ENCODE peak calls at places on chromosome 18, in five cellular contexts. One of them, this sample, is unnamed.

GRCh38 chr18:577606-578005 is 2.6 kb upstream of the CETN1 start:
- DNase-seq in mammary epithelial cell: no peak
- DNase-seq in psoas muscle: no peak
- DNase-seq in cardiac muscle cell: peak; percentile 43
- DNase-seq in CD8-positive, alpha-beta memory T cell: no peak
- DNase-seq in this sample: no peak

GRCh38 chr18:46497129-46497528 is 159.9 kb downstream of the LOXHD1 start:
- DNase-seq in mammary epithelial cell: peak; percentile 26
- DNase-seq in psoas muscle: no peak
- DNase-seq in cardiac muscle cell: peak; percentile 39
- DNase-seq in CD8-positive, alpha-beta memory T cell: no peak
- DNase-seq in this sample: peak; percentile 27

GRCh38 chr18:9147440-9148238 is 11.1 kb downstream of the ANKRD12 start:
- DNase-seq in mammary epithelial cell: peak; percentile 62
- DNase-seq in psoas muscle: no peak
- DNase-seq in cardiac muscle cell: peak; percentile 83
- DNase-seq in CD8-positive, alpha-beta memory T cell: peak; percentile 56
- DNase-seq in this sample: no peak

GRCh38 chr18:68925268-68925667 is 127.4 kb downstream of the CCDC102B start:
- DNase-seq in mammary epithelial cell: peak; percentile 35
- DNase-seq in psoas muscle: no peak
- DNase-seq in cardiac muscle cell: peak; percentile 24
- DNase-seq in CD8-positive, alpha-beta memory T cell: no peak
- DNase-seq in this sample: no peak

GRCh38 chr18:8982416-8983183 is 119.9 kb upstream of the NDUFV2 start:
- DNase-seq in mammary epithelial cell: peak; percentile 54
- DNase-seq in psoas muscle: no peak
- DNase-seq in cardiac muscle cell: peak; percentile 65
- DNase-seq in CD8-positive, alpha-beta memory T cell: no peak
- DNase-seq in this sample: no peak

GRCh38 chr18:55833543-55833942 is 245.6 kb upstream of the TCF4 start:
- DNase-seq in mammary epithelial cell: peak; percentile 96
- DNase-seq in psoas muscle: no peak
- DNase-seq in cardiac muscle cell: peak; percentile 95
- DNase-seq in CD8-positive, alpha-beta memory T cell: no peak
- DNase-seq in this sample: no peak

GRCh38 chr18:55448390-55448789 is 139.6 kb downstream of the TCF4 start:
- DNase-seq in mammary epithelial cell: no peak
- DNase-seq in psoas muscle: no peak
- DNase-seq in cardiac muscle cell: no peak
- DNase-seq in CD8-positive, alpha-beta memory T cell: no peak
- DNase-seq in this sample: no peak

GRCh38 chr18:46462523-46462922 is 194.5 kb downstream of the LOXHD1 start:
- DNase-seq in mammary epithelial cell: no peak
- DNase-seq in psoas muscle: no peak
- DNase-seq in cardiac muscle cell: no peak
- DNase-seq in CD8-positive, alpha-beta memory T cell: no peak
- DNase-seq in this sample: no peak

GRCh38 chr18:67665266-67665665 is 148.7 kb upstream of the DSEL start:
- DNase-seq in mammary epithelial cell: peak; percentile 41
- DNase-seq in psoas muscle: no peak
- DNase-seq in cardiac muscle cell: peak; percentile 9
- DNase-seq in CD8-positive, alpha-beta memory T cell: no peak
- DNase-seq in this sample: no peak

GRCh38 chr18:32333781-32334180 is 136.9 kb downstream of the GAREM1 start:
- DNase-seq in mammary epithelial cell: no peak
- DNase-seq in psoas muscle: no peak
- DNase-seq in cardiac muscle cell: no peak
- DNase-seq in CD8-positive, alpha-beta memory T cell: no peak
- DNase-seq in this sample: no peak

GRCh38 chr18:54090856-54091255 is 133.6 kb downstream of the MBD2 start:
- DNase-seq in mammary epithelial cell: peak; percentile 41
- DNase-seq in psoas muscle: no peak
- DNase-seq in cardiac muscle cell: no peak
- DNase-seq in CD8-positive, alpha-beta memory T cell: no peak
- DNase-seq in this sample: no peak

GRCh38 chr18:46756559-46757201 is at the start of gene ST8SIA5:
- DNase-seq in mammary epithelial cell: no peak
- DNase-seq in psoas muscle: peak; percentile 38
- DNase-seq in cardiac muscle cell: no peak
- DNase-seq in CD8-positive, alpha-beta memory T cell: no peak
- DNase-seq in this sample: peak; percentile 36

GRCh38 chr18:46464926-46465655 is 191.9 kb downstream of the LOXHD1 start:
- DNase-seq in mammary epithelial cell: no peak
- DNase-seq in psoas muscle: no peak
- DNase-seq in cardiac muscle cell: no peak
- DNase-seq in CD8-positive, alpha-beta memory T cell: no peak
- DNase-seq in this sample: no peak

GRCh38 chr18:11407900-11408299 is 201.5 kb upstream of the SLC35G4 start:
- DNase-seq in mammary epithelial cell: no peak
- DNase-seq in psoas muscle: no peak
- DNase-seq in cardiac muscle cell: peak; percentile 45
- DNase-seq in CD8-positive, alpha-beta memory T cell: no peak
- DNase-seq in this sample: no peak

GRCh38 chr18:25805323-25805722 is 285.1 kb downstream of the SS18 start:
- DNase-seq in mammary epithelial cell: peak; percentile 25
- DNase-seq in psoas muscle: peak; percentile 26
- DNase-seq in cardiac muscle cell: peak; percentile 61
- DNase-seq in CD8-positive, alpha-beta memory T cell: no peak
- DNase-seq in this sample: no peak

GRCh38 chr18:67919316-67919715 is 402.8 kb upstream of the DSEL start:
- DNase-seq in mammary epithelial cell: no peak
- DNase-seq in psoas muscle: no peak
- DNase-seq in cardiac muscle cell: no peak
- DNase-seq in CD8-positive, alpha-beta memory T cell: no peak
- DNase-seq in this sample: no peak

GRCh38 chr18:75309564-75309963 is 99.0 kb downstream of the TSHZ1 start:
- DNase-seq in mammary epithelial cell: no peak
- DNase-seq in psoas muscle: no peak
- DNase-seq in cardiac muscle cell: no peak
- DNase-seq in CD8-positive, alpha-beta memory T cell: no peak
- DNase-seq in this sample: no peak

GRCh38 chr18:25825066-25825465 is 265.3 kb downstream of the SS18 start:
- DNase-seq in mammary epithelial cell: no peak
- DNase-seq in psoas muscle: no peak
- DNase-seq in cardiac muscle cell: no peak
- DNase-seq in CD8-positive, alpha-beta memory T cell: no peak
- DNase-seq in this sample: no peak

GRCh38 chr18:68714356-68714706 is 577 bp downstream of the TMX3 start:
- DNase-seq in mammary epithelial cell: no peak
- DNase-seq in psoas muscle: no peak
- DNase-seq in cardiac muscle cell: no peak
- DNase-seq in CD8-positive, alpha-beta memory T cell: no peak
- DNase-seq in this sample: no peak

GRCh38 chr18:45723921-45724320 is at the start of gene SLC14A1:
- DNase-seq in mammary epithelial cell: no peak
- DNase-seq in psoas muscle: no peak
- DNase-seq in cardiac muscle cell: no peak
- DNase-seq in CD8-positive, alpha-beta memory T cell: no peak
- DNase-seq in this sample: no peak

GRCh38 chr18:36608107-36608506 is 220.7 kb downstream of the TPGS2 start:
- DNase-seq in mammary epithelial cell: no peak
- DNase-seq in psoas muscle: no peak
- DNase-seq in cardiac muscle cell: no peak
- DNase-seq in CD8-positive, alpha-beta memory T cell: no peak
- DNase-seq in this sample: no peak

GRCh38 chr18:39805218-39805617 is 2149.8 kb upstream of the PIK3C3 start:
- DNase-seq in mammary epithelial cell: no peak
- DNase-seq in psoas muscle: no peak
- DNase-seq in cardiac muscle cell: no peak
- DNase-seq in CD8-positive, alpha-beta memory T cell: no peak
- DNase-seq in this sample: no peak

GRCh38 chr18:8603663-8604520 is 5.3 kb upstream of the RAB12 start:
- DNase-seq in mammary epithelial cell: no peak
- DNase-seq in psoas muscle: no peak
- DNase-seq in cardiac muscle cell: no peak
- DNase-seq in CD8-positive, alpha-beta memory T cell: no peak
- DNase-seq in this sample: no peak

GRCh38 chr18:52334896-52335295 is 5.1 kb upstream of the DCC start:
- DNase-seq in mammary epithelial cell: peak; percentile 71
- DNase-seq in psoas muscle: no peak
- DNase-seq in cardiac muscle cell: peak; percentile 39
- DNase-seq in CD8-positive, alpha-beta memory T cell: no peak
- DNase-seq in this sample: no peak

GRCh38 chr18:63848159-63848558 is 39.3 kb upstream of the SERPINB2 start:
- DNase-seq in mammary epithelial cell: peak; percentile 52
- DNase-seq in psoas muscle: no peak
- DNase-seq in cardiac muscle cell: peak; percentile 70
- DNase-seq in CD8-positive, alpha-beta memory T cell: no peak
- DNase-seq in this sample: no peak

GRCh38 chr18:59900222-59901128 is 679 bp downstream of the PMAIP1 start:
- DNase-seq in mammary epithelial cell: peak; percentile 73
- DNase-seq in psoas muscle: no peak
- DNase-seq in cardiac muscle cell: peak; percentile 80
- DNase-seq in CD8-positive, alpha-beta memory T cell: peak; percentile 76
- DNase-seq in this sample: peak; percentile 23

GRCh38 chr18:25349926-25350560 is 1.9 kb downstream of the ZNF521 start:
- DNase-seq in mammary epithelial cell: no peak
- DNase-seq in psoas muscle: peak; percentile 42
- DNase-seq in cardiac muscle cell: peak; percentile 20
- DNase-seq in CD8-positive, alpha-beta memory T cell: no peak
- DNase-seq in this sample: peak; percentile 42

GRCh38 chr18:77711096-77711495 is 461.4 kb downstream of the GALR1 start:
- DNase-seq in mammary epithelial cell: no peak
- DNase-seq in psoas muscle: no peak
- DNase-seq in cardiac muscle cell: no peak
- DNase-seq in CD8-positive, alpha-beta memory T cell: no peak
- DNase-seq in this sample: no peak

GRCh38 chr18:7598167-7599062 is 31.3 kb downstream of the PTPRM start:
- DNase-seq in mammary epithelial cell: no peak
- DNase-seq in psoas muscle: no peak
- DNase-seq in cardiac muscle cell: peak; percentile 22
- DNase-seq in CD8-positive, alpha-beta memory T cell: no peak
- DNase-seq in this sample: no peak

GRCh38 chr18:37913051-37913450 is 347.5 kb upstream of the CELF4 start:
- DNase-seq in mammary epithelial cell: peak; percentile 19
- DNase-seq in psoas muscle: no peak
- DNase-seq in cardiac muscle cell: no peak
- DNase-seq in CD8-positive, alpha-beta memory T cell: no peak
- DNase-seq in this sample: no peak

GRCh38 chr18:62199629-62200028 is 12.6 kb downstream of the RELCH start:
- DNase-seq in mammary epithelial cell: no peak
- DNase-seq in psoas muscle: no peak
- DNase-seq in cardiac muscle cell: no peak
- DNase-seq in CD8-positive, alpha-beta memory T cell: no peak
- DNase-seq in this sample: no peak

GRCh38 chr18:57352761-57353136 is 392 bp downstream of the ST8SIA3 start:
- DNase-seq in mammary epithelial cell: no peak
- DNase-seq in psoas muscle: no peak
- DNase-seq in cardiac muscle cell: no peak
- DNase-seq in CD8-positive, alpha-beta memory T cell: no peak
- DNase-seq in this sample: no peak

GRCh38 chr18:25494888-25495287 is 142.9 kb upstream of the ZNF521 start:
- DNase-seq in mammary epithelial cell: no peak
- DNase-seq in psoas muscle: no peak
- DNase-seq in cardiac muscle cell: no peak
- DNase-seq in CD8-positive, alpha-beta memory T cell: no peak
- DNase-seq in this sample: no peak

GRCh38 chr18:31497711-31498449 is at the start of gene DSG2:
- DNase-seq in mammary epithelial cell: peak; percentile 87
- DNase-seq in psoas muscle: peak; percentile 40
- DNase-seq in cardiac muscle cell: peak; percentile 53
- DNase-seq in CD8-positive, alpha-beta memory T cell: no peak
- DNase-seq in this sample: peak; percentile 76

GRCh38 chr18:48990497-48991298 is 39.9 kb upstream of the SMAD7 start:
- DNase-seq in mammary epithelial cell: peak; percentile 66
- DNase-seq in psoas muscle: peak; percentile 41
- DNase-seq in cardiac muscle cell: peak; percentile 48
- DNase-seq in CD8-positive, alpha-beta memory T cell: no peak
- DNase-seq in this sample: no peak
- H3K4me1 ChIP-seq in mammary epithelial cell: peaks cover 17% of the 10 kb centered on the region
- H3K4me1 ChIP-seq in psoas muscle: peaks cover 7% of the 10 kb centered on the region
- H3K4me1 ChIP-seq in cardiac muscle cell: peaks cover 44% of the 10 kb centered on the region
- H3K4me1 ChIP-seq in CD8-positive, alpha-beta memory T cell: no peaks in the 10 kb centered on the region
- H3K4me1 ChIP-seq in this sample: peaks cover 47% of the 10 kb centered on the region

DNA sequence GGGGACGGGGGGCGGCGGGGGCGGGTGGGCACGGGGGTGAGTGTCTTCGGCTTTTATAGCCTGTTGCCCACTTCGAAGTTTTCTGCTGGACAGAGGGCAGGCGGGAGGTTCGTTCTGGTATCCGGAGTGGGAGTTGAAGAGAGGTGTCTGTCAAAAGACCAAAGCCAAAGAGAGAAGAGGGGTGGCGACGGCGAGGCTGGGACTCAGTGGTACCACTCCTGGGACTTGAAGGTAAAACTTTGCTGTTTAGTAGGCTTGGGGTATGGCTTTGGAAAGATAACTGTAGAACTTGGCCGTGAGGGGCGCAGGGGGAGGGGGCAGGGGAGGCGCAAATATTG is 215.8 kb upstream of the DTNA start:
- DNase-seq in mammary epithelial cell: no peak
- DNase-seq in psoas muscle: no peak
- DNase-seq in cardiac muscle cell: no peak
- DNase-seq in CD8-positive, alpha-beta memory T cell: no peak
- DNase-seq in this sample: peak; percentile 23
- H3K4me3 ChIP-seq in mammary epithelial cell: no peak overlapping the region
- H3K4me3 ChIP-seq in psoas muscle: peak overlapping the region; percentile 85
- H3K4me3 ChIP-seq in cardiac muscle cell: peak overlapping the region; percentile 74
- H3K4me3 ChIP-seq in CD8-positive, alpha-beta memory T cell: no peak overlapping the region
- H3K4me3 ChIP-seq in this sample: peak overlapping the region; percentile 78

DNA sequence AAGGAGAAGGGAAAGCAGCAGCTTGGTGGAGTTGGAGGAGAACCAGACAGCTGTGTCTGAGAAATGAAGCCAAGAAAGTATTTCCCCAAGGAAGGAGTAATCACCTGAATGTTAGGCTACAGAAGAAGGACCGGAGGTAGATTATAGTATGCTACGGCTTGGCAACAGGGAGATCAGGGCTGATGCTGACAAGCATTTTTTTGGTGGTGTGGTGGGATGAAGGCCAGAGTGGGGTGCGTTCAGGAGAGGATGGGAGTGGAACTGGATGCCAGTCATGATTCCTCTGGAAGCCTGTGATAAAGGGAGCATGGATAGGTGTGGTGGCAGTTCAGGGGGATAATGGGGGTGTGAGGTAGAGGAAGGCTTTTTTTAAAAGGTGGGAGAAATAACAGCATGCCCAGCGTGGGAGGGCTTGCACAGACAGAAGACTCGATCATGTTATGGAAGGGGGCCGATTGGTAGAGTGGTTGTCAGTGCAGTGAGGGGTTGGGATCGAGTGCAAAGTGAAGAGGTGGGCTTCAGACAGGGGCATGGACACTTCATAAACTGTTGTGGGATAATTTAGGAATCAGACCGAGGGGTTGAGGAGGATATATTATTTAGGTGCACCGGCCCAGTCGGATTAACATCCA is 5.6 kb downstream of the CEP192 start:
- DNase-seq in mammary epithelial cell: no peak
- DNase-seq in psoas muscle: no peak
- DNase-seq in cardiac muscle cell: no peak
- DNase-seq in CD8-positive, alpha-beta memory T cell: no peak
- DNase-seq in this sample: no peak
- H3K36me3 ChIP-seq in mammary epithelial cell: peaks cover 3% of the 10 kb centered on the region
- H3K36me3 ChIP-seq in psoas muscle: peaks cover 19% of the 10 kb centered on the region
- H3K36me3 ChIP-seq in cardiac muscle cell: peaks cover 4% of the 10 kb centered on the region
- H3K36me3 ChIP-seq in CD8-positive, alpha-beta memory T cell: peaks cover 7% of the 10 kb centered on the region
- H3K36me3 ChIP-seq in this sample: peaks cover 17% of the 10 kb centered on the region

GRCh38 chr18:73887801-73888200 is 259.8 kb downstream of the FBXO15 start:
- DNase-seq in mammary epithelial cell: no peak
- DNase-seq in psoas muscle: no peak
- DNase-seq in cardiac muscle cell: no peak
- DNase-seq in CD8-positive, alpha-beta memory T cell: no peak
- DNase-seq in this sample: no peak
- H3K4me1 ChIP-seq in mammary epithelial cell: no peaks in the 10 kb centered on the region
- H3K4me1 ChIP-seq in psoas muscle: no peaks in the 10 kb centered on the region
- H3K4me1 ChIP-seq in cardiac muscle cell: no peaks in the 10 kb centered on the region
- H3K4me1 ChIP-seq in CD8-positive, alpha-beta memory T cell: no peaks in the 10 kb centered on the region
- H3K4me1 ChIP-seq in this sample: no peaks in the 10 kb centered on the region